ENCODE peak calls at places on chromosomes 6 and 20, in six cellular contexts. One of them, this sample, is unnamed.

GRCh38 chr6:28785962-28786679 is 137.7 kb downstream of the TRIM27 start:
- DNase-seq in neural crest cell: no peak
- DNase-seq in PC-9: no peak
- DNase-seq in activated B cell treated with CpG ODN at 0.5 μM for 24 hours: no peak
- DNase-seq in endothelial cell of umbilical vein: no peak
- DNase-seq in tibial artery: no peak
- DNase-seq in this sample: no peak

GRCh38 chr6:116316772-116317467 is 37.2 kb upstream of the TSPYL1 start:
- DNase-seq in neural crest cell: no peak
- DNase-seq in PC-9: no peak
- DNase-seq in activated B cell treated with CpG ODN at 0.5 μM for 24 hours: no peak
- DNase-seq in endothelial cell of umbilical vein: no peak
- DNase-seq in tibial artery: peak
- DNase-seq in this sample: no peak

GRCh38 chr6:2449572-2449940 is 204.2 kb upstream of the GMDS start:
- DNase-seq in neural crest cell: no peak
- DNase-seq in PC-9: no peak
- DNase-seq in activated B cell treated with CpG ODN at 0.5 μM for 24 hours: no peak
- DNase-seq in endothelial cell of umbilical vein: no peak
- DNase-seq in tibial artery: no peak
- DNase-seq in this sample: no peak

GRCh38 chr6:108180266-108180665 is 14.4 kb downstream of the NR2E1 start:
- DNase-seq in neural crest cell: no peak
- DNase-seq in PC-9: no peak
- DNase-seq in activated B cell treated with CpG ODN at 0.5 μM for 24 hours: no peak
- DNase-seq in endothelial cell of umbilical vein: no peak
- DNase-seq in tibial artery: no peak
- DNase-seq in this sample: no peak

GRCh38 chr6:2240961-2241360 is 4.4 kb downstream of the GMDS start:
- DNase-seq in neural crest cell: no peak
- DNase-seq in PC-9: no peak
- DNase-seq in activated B cell treated with CpG ODN at 0.5 μM for 24 hours: no peak
- DNase-seq in endothelial cell of umbilical vein: no peak
- DNase-seq in tibial artery: no peak
- DNase-seq in this sample: no peak

GRCh38 chr6:151240036-151240685 is 394 bp downstream of the AKAP12 start:
- DNase-seq in neural crest cell: peak
- DNase-seq in PC-9: peak
- DNase-seq in activated B cell treated with CpG ODN at 0.5 μM for 24 hours: peak
- DNase-seq in endothelial cell of umbilical vein: peak
- DNase-seq in tibial artery: peak
- DNase-seq in this sample: peak

GRCh38 chr20:49811825-49812462 is 684 bp upstream of the SLC9A8 start:
- DNase-seq in neural crest cell: no peak
- DNase-seq in PC-9: no peak
- DNase-seq in activated B cell treated with CpG ODN at 0.5 μM for 24 hours: no peak
- DNase-seq in endothelial cell of umbilical vein: peak
- DNase-seq in tibial artery: no peak
- DNase-seq in this sample: no peak

GRCh38 chr6:1388081-1388926 is 1.1 kb upstream of the FOXF2 start:
- DNase-seq in neural crest cell: no peak
- DNase-seq in PC-9: no peak
- DNase-seq in activated B cell treated with CpG ODN at 0.5 μM for 24 hours: no peak
- DNase-seq in endothelial cell of umbilical vein: no peak
- DNase-seq in tibial artery: no peak
- DNase-seq in this sample: no peak

GRCh38 chr6:156701961-156702360 is 75.2 kb upstream of the ARID1B start:
- DNase-seq in neural crest cell: no peak
- DNase-seq in PC-9: no peak
- DNase-seq in activated B cell treated with CpG ODN at 0.5 μM for 24 hours: no peak
- DNase-seq in endothelial cell of umbilical vein: no peak
- DNase-seq in tibial artery: no peak
- DNase-seq in this sample: no peak

GRCh38 chr20:58547527-58548475 is 32.6 kb upstream of the APCDD1L start:
- DNase-seq in neural crest cell: no peak
- DNase-seq in PC-9: no peak
- DNase-seq in activated B cell treated with CpG ODN at 0.5 μM for 24 hours: no peak
- DNase-seq in endothelial cell of umbilical vein: peak
- DNase-seq in tibial artery: no peak
- DNase-seq in this sample: no peak

GRCh38 chr20:5981139-5981538 is 30.7 kb downstream of the MCM8 start:
- DNase-seq in neural crest cell: no peak
- DNase-seq in PC-9: no peak
- DNase-seq in activated B cell treated with CpG ODN at 0.5 μM for 24 hours: no peak
- DNase-seq in endothelial cell of umbilical vein: no peak
- DNase-seq in tibial artery: no peak
- DNase-seq in this sample: no peak

GRCh38 chr6:356828-357251 is 34.7 kb upstream of the IRF4 start:
- DNase-seq in neural crest cell: no peak
- DNase-seq in PC-9: no peak
- DNase-seq in activated B cell treated with CpG ODN at 0.5 μM for 24 hours: no peak
- DNase-seq in endothelial cell of umbilical vein: no peak
- DNase-seq in tibial artery: peak
- DNase-seq in this sample: no peak

GRCh38 chr6:150932976-150933375 is 67.5 kb downstream of the MTHFD1L start:
- DNase-seq in neural crest cell: no peak
- DNase-seq in PC-9: no peak
- DNase-seq in activated B cell treated with CpG ODN at 0.5 μM for 24 hours: no peak
- DNase-seq in endothelial cell of umbilical vein: no peak
- DNase-seq in tibial artery: no peak
- DNase-seq in this sample: no peak

DNA sequence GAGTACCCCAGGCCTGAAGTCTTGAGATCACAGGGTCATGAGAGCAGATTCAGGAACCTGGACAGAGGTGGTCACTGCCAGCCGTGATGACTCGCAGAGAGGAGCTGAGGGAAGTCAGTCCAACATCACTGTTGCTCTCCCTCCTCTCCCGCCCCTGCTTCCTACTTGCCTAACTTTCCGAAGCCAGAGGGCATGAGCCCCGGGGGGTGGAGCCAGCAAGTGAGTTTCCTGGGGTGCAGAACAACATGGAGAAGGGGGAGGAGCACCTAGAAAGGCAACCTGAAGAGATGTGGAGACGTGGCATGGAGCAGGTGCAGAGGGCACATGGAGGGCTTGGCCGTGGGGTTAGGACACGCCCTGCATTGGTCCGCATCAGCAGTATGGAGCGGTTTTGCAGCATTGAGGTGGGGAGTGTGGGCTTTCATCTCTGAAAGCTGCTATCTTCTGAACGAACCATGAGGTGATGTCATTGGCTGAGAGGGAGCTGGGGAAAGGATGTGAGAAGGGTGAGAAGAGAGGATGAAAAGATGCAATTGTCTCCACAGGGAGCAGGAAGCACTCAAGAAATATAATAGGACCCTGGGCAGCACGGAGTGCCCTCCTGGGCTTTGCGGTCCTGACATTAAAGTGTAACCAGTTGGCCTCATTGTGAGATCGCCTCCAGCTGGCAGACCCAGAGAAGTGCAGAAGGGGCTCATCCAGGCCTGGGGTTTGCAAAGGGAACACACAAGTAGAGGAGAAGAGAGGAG is 25.0 kb downstream of the GDAP1L1 start:
- DNase-seq in neural crest cell: no peak
- DNase-seq in PC-9: no peak
- DNase-seq in activated B cell treated with CpG ODN at 0.5 μM for 24 hours: no peak
- DNase-seq in endothelial cell of umbilical vein: no peak
- DNase-seq in tibial artery: no peak
- DNase-seq in this sample: no peak
- TF ChIP-seq CTCF in neural crest cell: peak
- TF ChIP-seq CTCF in PC-9: peak
- TF ChIP-seq CTCF in activated B cell treated with CpG ODN at 0.5 μM for 24 hours: no peak
- TF ChIP-seq CTCF in endothelial cell of umbilical vein: no peak
- TF ChIP-seq CTCF in tibial artery: no peak
- TF ChIP-seq CTCF in this sample: no peak

DNA sequence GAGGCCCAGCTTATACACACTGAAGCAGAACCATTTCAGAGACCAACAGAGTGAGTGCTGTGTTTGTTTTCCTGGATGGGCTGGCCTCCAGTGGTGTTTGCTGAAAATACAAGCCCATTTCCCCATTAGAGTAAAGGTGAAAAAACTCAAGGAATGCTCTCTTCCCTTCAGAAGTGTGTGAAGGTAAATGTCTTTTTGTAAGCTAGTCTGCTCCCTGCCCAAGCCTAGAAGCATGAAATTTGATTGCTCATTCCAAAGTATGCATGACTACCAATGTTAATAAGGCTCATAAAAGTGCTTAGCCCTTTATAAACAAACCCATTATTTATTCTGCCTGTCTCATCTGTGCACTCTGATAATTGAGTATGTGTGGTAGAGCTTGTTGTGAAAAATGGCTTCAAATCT is 59.1 kb downstream of the ADGRF1 start:
- DNase-seq in neural crest cell: no peak
- DNase-seq in PC-9: peak
- DNase-seq in activated B cell treated with CpG ODN at 0.5 μM for 24 hours: no peak
- DNase-seq in endothelial cell of umbilical vein: peak
- DNase-seq in tibial artery: no peak
- DNase-seq in this sample: no peak
- TF ChIP-seq CTCF in neural crest cell: no peak
- TF ChIP-seq CTCF in PC-9: peak
- TF ChIP-seq CTCF in activated B cell treated with CpG ODN at 0.5 μM for 24 hours: no peak
- TF ChIP-seq CTCF in endothelial cell of umbilical vein: no peak
- TF ChIP-seq CTCF in tibial artery: no peak
- TF ChIP-seq CTCF in this sample: no peak

DNA sequence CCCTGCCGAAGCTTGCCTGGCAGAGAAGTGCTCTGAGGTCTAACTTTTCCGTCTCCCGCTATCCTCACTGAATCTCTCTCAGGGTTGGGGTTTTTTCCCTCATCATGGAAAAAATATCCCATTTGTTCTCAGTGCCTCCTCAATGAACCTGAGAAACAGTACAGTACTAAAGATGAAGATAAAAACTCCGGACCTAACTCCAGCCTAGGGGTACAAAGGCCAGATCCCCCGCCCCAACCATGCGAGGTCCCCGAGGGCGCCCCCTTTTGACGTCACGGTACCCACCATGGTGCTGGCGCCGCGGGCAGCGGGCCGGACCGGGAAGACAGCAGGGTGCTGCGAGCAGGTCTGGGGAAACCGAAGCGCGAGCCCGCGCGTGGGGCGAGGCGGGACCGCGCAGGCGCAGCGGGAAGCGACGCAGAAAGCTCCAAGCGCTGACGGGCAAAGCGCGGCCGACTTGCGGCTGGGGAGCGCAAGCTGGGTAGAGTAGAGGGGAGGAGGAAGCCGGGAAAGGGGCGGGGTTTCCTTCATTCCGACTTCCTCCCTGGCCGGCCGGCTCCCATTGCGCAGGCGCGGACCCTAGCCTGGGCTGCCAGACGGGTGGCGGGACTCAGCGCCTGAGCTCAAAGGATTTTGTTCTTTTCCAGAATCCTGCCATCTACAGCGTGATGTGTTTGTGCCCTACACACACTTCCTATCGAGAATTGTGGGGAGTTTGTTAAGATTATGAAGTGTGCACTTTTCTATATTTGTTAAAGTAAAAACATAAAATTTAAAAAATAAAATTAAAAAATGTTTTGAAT is at the start of gene LSM2:
- DNase-seq in neural crest cell: peak
- DNase-seq in PC-9: peak
- DNase-seq in activated B cell treated with CpG ODN at 0.5 μM for 24 hours: peak
- DNase-seq in endothelial cell of umbilical vein: peak
- DNase-seq in tibial artery: peak
- DNase-seq in this sample: peak
- TF ChIP-seq CTCF in neural crest cell: no peak
- TF ChIP-seq CTCF in PC-9: peak
- TF ChIP-seq CTCF in activated B cell treated with CpG ODN at 0.5 μM for 24 hours: no peak
- TF ChIP-seq CTCF in endothelial cell of umbilical vein: no peak
- TF ChIP-seq CTCF in tibial artery: peak
- TF ChIP-seq CTCF in this sample: no peak

GRCh38 chr6:25181923-25182322 is 97.3 kb upstream of the CARMIL1 start:
- DNase-seq in neural crest cell: no peak
- DNase-seq in PC-9: peak
- DNase-seq in activated B cell treated with CpG ODN at 0.5 μM for 24 hours: no peak
- DNase-seq in endothelial cell of umbilical vein: no peak
- DNase-seq in tibial artery: no peak
- DNase-seq in this sample: no peak
- TF ChIP-seq CTCF in neural crest cell: no peak
- TF ChIP-seq CTCF in PC-9: no peak
- TF ChIP-seq CTCF in activated B cell treated with CpG ODN at 0.5 μM for 24 hours: no peak
- TF ChIP-seq CTCF in endothelial cell of umbilical vein: no peak
- TF ChIP-seq CTCF in tibial artery: no peak
- TF ChIP-seq CTCF in this sample: no peak

GRCh38 chr20:21027569-21027968 is 78.6 kb downstream of the LINC00237 start:
- DNase-seq in neural crest cell: peak
- DNase-seq in PC-9: no peak
- DNase-seq in activated B cell treated with CpG ODN at 0.5 μM for 24 hours: no peak
- DNase-seq in endothelial cell of umbilical vein: no peak
- DNase-seq in tibial artery: no peak
- DNase-seq in this sample: no peak
- TF ChIP-seq CTCF in neural crest cell: peak
- TF ChIP-seq CTCF in PC-9: peak
- TF ChIP-seq CTCF in activated B cell treated with CpG ODN at 0.5 μM for 24 hours: no peak
- TF ChIP-seq CTCF in endothelial cell of umbilical vein: no peak
- TF ChIP-seq CTCF in tibial artery: no peak
- TF ChIP-seq CTCF in this sample: peak

This sample was measured in mesothelial cell of epicardium.